ENCODE peak calls at places on chromosome 1, in six cellular contexts. H, K, S, D, O and Z are unnamed samples. For H3K4me1, the result is how much of the 10 kb centered on the place peaks cover.

GRCh38 chr1:211610779-211611556 is 32.0 kb upstream of the SLC30A1 start:
- DNase-seq in O (no peak), S (no peak), K (peak), D (no peak), H (no peak), Z (no peak)

GRCh38 chr1:84345220-84345619 is 43.7 kb downstream of the SAMD13 start:
- DNase-seq in D (no peak), H (no peak), S (no peak), O (no peak), K (no peak), Z (no peak)

GRCh38 chr1:86703696-86704455 is 500 bp upstream of the SH3GLB1 start:
- DNase-seq in O (peak), K (no peak), D (no peak), S (peak), H (peak), Z (no peak)

GRCh38 chr1:119321661-119322419 is 46.7 kb upstream of the HAO2 start:
- DNase-seq in K (no peak), O (no peak), D (no peak), S (no peak), H (no peak), Z (no peak)

GRCh38 chr1:91640877-91641526 is 140.4 kb downstream of the CDC7 start:
- DNase-seq in K (no peak), H (no peak), O (no peak), D (no peak), S (no peak), Z (no peak)

GRCh38 chr1:60386259-60386658 is 312.7 kb upstream of the C1orf87 start:
- DNase-seq in S (no peak), H (no peak), D (no peak), K (no peak), O (no peak), Z (no peak)

GRCh38 chr1:77857557-77857956 is 30.9 kb upstream of the NEXN start:
- DNase-seq in D (no peak), H (no peak), K (peak), S (no peak), O (no peak), Z (no peak)

GRCh38 chr1:33094486-33094885 is 13.5 kb downstream of the AZIN2 start:
- DNase-seq in K (no peak), S (no peak), O (no peak), D (no peak), H (no peak), Z (no peak)

GRCh38 chr1:48471103-48471502 is 901 bp downstream of the SPATA6 start:
- DNase-seq in O (no peak), H (peak), S (peak), K (no peak), D (peak), Z (peak)

GRCh38 chr1:182484067-182484466 is 34.1 kb downstream of the RGSL1 start:
- DNase-seq in K (no peak), S (no peak), O (no peak), D (no peak), H (no peak), Z (no peak)
- H3K4me2 ChIP-seq in K (no peak), S (no peak), O (no peak), D (no peak), H (no peak), Z (no peak)

GRCh38 chr1:234721476-234722266 is 111.7 kb upstream of the IRF2BP2 start:
- DNase-seq in D (peak), H (no peak), S (no peak), O (no peak), K (peak), Z (no peak)
- H3K4me1 ChIP-seq in D (under half), H (under half), S (under half), O (under half), K (under half), Z (half or more)

GRCh38 chr1:44044071-44044801 is 13.0 kb upstream of the SLC6A9 start:
- DNase-seq in H (no peak), D (no peak), S (no peak), O (no peak), K (no peak), Z (peak)

GRCh38 chr1:44047131-44047530 is 15.9 kb upstream of the SLC6A9 start:
- DNase-seq in K (no peak), S (no peak), O (no peak), D (no peak), H (no peak), Z (no peak)

GRCh38 chr1:44043176-44044070 is 12.2 kb upstream of the SLC6A9 start:
- DNase-seq in D (no peak), S (no peak), H (no peak), K (no peak), O (no peak), Z (no peak)

GRCh38 chr1:44048816-44049215 is 17.6 kb upstream of the SLC6A9 start:
- DNase-seq in H (no peak), O (no peak), D (peak), K (peak), S (no peak), Z (peak)

DNA sequence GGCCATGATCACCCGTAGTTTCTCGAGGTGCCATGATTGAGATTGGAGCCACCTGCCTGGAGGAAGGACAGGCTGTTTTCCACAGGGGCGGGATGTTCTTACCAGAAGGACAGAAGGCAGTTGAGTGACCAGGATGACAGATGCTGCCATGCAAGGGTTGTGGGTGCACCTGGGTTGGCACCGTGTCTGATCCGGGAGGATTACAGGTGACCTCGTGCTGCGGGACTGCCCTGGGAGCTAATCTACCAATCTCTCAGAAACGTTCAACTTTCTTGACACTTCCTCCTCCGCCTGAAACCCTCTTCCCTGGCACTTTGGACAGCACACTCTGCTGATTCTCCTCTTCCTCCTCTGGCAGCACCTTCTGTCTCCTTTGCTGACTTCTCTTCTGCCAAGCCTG is 13.8 kb upstream of the SLC6A9 start:
- DNase-seq in S (no peak), O (no peak), K (no peak), D (no peak), H (no peak), Z (no peak)
- H3K27ac ChIP-seq in S (no peak), O (no peak), K (no peak), D (no peak), H (no peak), Z (no peak)

GRCh38 chr1:156389311-156389710 is 20.3 kb downstream of the RHBG start:
- DNase-seq in H (no peak), K (no peak), S (no peak), O (no peak), D (no peak), Z (no peak)

GRCh38 chr1:156386134-156386901 is 17.3 kb downstream of the RHBG start:
- DNase-seq in D (no peak), O (no peak), H (no peak), S (no peak), K (no peak), Z (no peak)

GRCh38 chr1:156388814-156389137 is 19.8 kb downstream of the RHBG start:
- DNase-seq in H (no peak), S (no peak), K (no peak), O (no peak), D (no peak), Z (no peak)

GRCh38 chr1:156386949-156387898 is 18.2 kb downstream of the RHBG start:
- DNase-seq in O (no peak), K (no peak), H (no peak), D (no peak), S (no peak), Z (no peak)

GRCh38 chr1:156387899-156388813 is 19.1 kb downstream of the RHBG start:
- DNase-seq in D (no peak), H (peak), O (peak), S (peak), K (no peak), Z (no peak)
- H3K4me2 ChIP-seq in D (no peak), H (peak), O (peak), S (peak), K (no peak), Z (no peak)